ENCODE peak calls at places on chromosomes 16 and 17, in six cellular contexts. G, J, B, H, K and P are unnamed samples.

GRCh38 chr16:5916711-5917191 is 819.2 kb upstream of the EEF2KMT start:
- DNase-seq in G (no peak), H (no peak), J (no peak), B (no peak), K (no peak), P (no peak)

GRCh38 chr16:26863971-26864370 is 202.8 kb upstream of the C16orf82 start:
- DNase-seq in H (no peak), J (no peak), B (no peak), K (no peak), G (no peak), P (no peak)

GRCh38 chr16:53007095-53007494 is 45.6 kb downstream of the CHD9NB start:
- DNase-seq in H (no peak), K (no peak), G (no peak), J (no peak), B (no peak), P (no peak)

GRCh38 chr17:29726721-29727252 is 104.1 kb upstream of the CORO6 start:
- DNase-seq in J (no peak), B (no peak), G (no peak), H (peak), K (peak), P (no peak)

GRCh38 chr17:45867702-45868101 is 23.0 kb downstream of the SPPL2C start:
- DNase-seq in J (no peak), K (no peak), G (peak), B (no peak), H (no peak), P (no peak)

GRCh38 chr17:79612468-79613194 is 1.8 kb upstream of the RBFOX3 start:
- DNase-seq in K (peak), J (no peak), B (peak), H (no peak), G (no peak), P (peak)

GRCh38 chr17:76213491-76213890 is 26.8 kb downstream of the RNF157 start:
- DNase-seq in G (no peak), J (no peak), B (no peak), H (no peak), K (no peak), P (no peak)

GRCh38 chr16:65917466-65917865 is 449.0 kb upstream of the CDH5 start:
- DNase-seq in K (no peak), B (no peak), G (no peak), J (no peak), H (no peak), P (no peak)

GRCh38 chr16:26169451-26169850 is 477.7 kb downstream of the HS3ST4 start:
- DNase-seq in J (no peak), B (no peak), K (no peak), G (no peak), H (no peak), P (no peak)

GRCh38 chr17:35254107-35254802 is 11.4 kb downstream of the SLFN5 start:
- DNase-seq in G (no peak), B (no peak), H (no peak), K (peak), J (peak), P (no peak)

GRCh38 chr16:74778646-74779045 is 4.0 kb upstream of the FA2H start:
- DNase-seq in B (no peak), J (no peak), H (no peak), K (no peak), G (no peak), P (no peak)

GRCh38 chr17:30104575-30105339 is 11.9 kb upstream of the NSRP1 start:
- DNase-seq in J (peak), G (peak), B (peak), H (peak), K (peak), P (peak)

GRCh38 chr17:5418858-5419355 is 555 bp downstream of the NUP88 start:
- DNase-seq in H (peak), B (peak), G (no peak), J (no peak), K (peak), P (no peak)

GRCh38 chr17:35117984-35118383 is 1.7 kb downstream of the RAD51D start:
- DNase-seq in H (no peak), B (no peak), G (no peak), J (no peak), K (peak), P (no peak)

GRCh38 chr17:50149425-50150353 is 788 bp downstream of the PPP1R9B start:
- DNase-seq in G (no peak), J (peak), H (peak), B (no peak), K (peak), P (no peak)

GRCh38 chr17:16342979-16343378 is 10.3 kb downstream of the CENPV start:
- DNase-seq in J (no peak), H (no peak), G (no peak), K (no peak), B (no peak), P (no peak)

GRCh38 chr17:56597495-56597990 is 4.0 kb downstream of the NOG start:
- DNase-seq in G (no peak), J (no peak), B (no peak), H (peak), K (no peak), P (no peak)

GRCh38 chr16:55077231-55077630 is 146.6 kb downstream of the IRX5 start:
- DNase-seq in B (no peak), H (no peak), J (no peak), K (no peak), G (no peak), P (no peak)

GRCh38 chr16:11620243-11621003 is 33.7 kb upstream of the LITAF start:
- DNase-seq in J (no peak), G (no peak), H (no peak), K (no peak), B (no peak), P (no peak)

GRCh38 chr17:11950771-11951519 is 46.3 kb downstream of the ZNF18 start:
- DNase-seq in J (no peak), K (no peak), G (no peak), B (no peak), H (no peak), P (no peak)

GRCh38 chr17:177155-177554 is 4.3 kb downstream of the DOC2B start:
- DNase-seq in H (no peak), B (no peak), G (no peak), J (no peak), K (no peak), P (no peak)

GRCh38 chr16:24419709-24420108 is 119.7 kb upstream of the RBBP6 start:
- DNase-seq in K (no peak), G (no peak), H (no peak), B (no peak), J (no peak), P (no peak)

GRCh38 chr17:47119746-47120520 is 69.2 kb downstream of the CDC27 start:
- DNase-seq in G (no peak), J (no peak), B (no peak), K (no peak), H (no peak), P (no peak)

GRCh38 chr16:84535851-84536250 is 31.4 kb upstream of the MEAK7 start:
- DNase-seq in G (no peak), J (no peak), K (no peak), B (no peak), H (no peak), P (no peak)

GRCh38 chr16:56930516-56931252 is 1.3 kb upstream of the HERPUD1 start:
- DNase-seq in B (no peak), J (no peak), G (no peak), K (no peak), H (no peak), P (no peak)

GRCh38 chr16:27799866-27800265 is 249.9 kb downstream of the KATNIP start:
- DNase-seq in J (no peak), K (no peak), H (no peak), G (no peak), B (no peak), P (no peak)

GRCh38 chr16:3175157-3176153 is 12.5 kb upstream of the OR1F1 start:
- DNase-seq in B (no peak), H (no peak), K (peak), J (no peak), G (no peak), P (no peak)

GRCh38 chr16:86994651-86995171 is 322.5 kb downstream of the C16orf95 start:
- DNase-seq in K (peak), G (no peak), J (peak), H (no peak), B (no peak), P (no peak)

GRCh38 chr17:74744714-74745547 is 3.5 kb upstream of the NHERF1 start:
- DNase-seq in H (peak), G (peak), K (peak), J (peak), B (peak), P (peak)

GRCh38 chr17:7081341-7082062 is 1.5 kb upstream of the CLEC10A start:
- DNase-seq in G (no peak), K (no peak), H (peak), J (no peak), B (no peak), P (no peak)

GRCh38 chr16:83162791-83163190 is 536.0 kb downstream of the CDH13 start:
- DNase-seq in G (no peak), K (no peak), J (no peak), H (no peak), B (no peak), P (no peak)

GRCh38 chr17:67386965-67387551 is 10.0 kb downstream of the PITPNC1 start:
- DNase-seq in J (no peak), B (peak), G (no peak), H (peak), K (peak), P (peak)

GRCh38 chr16:12419151-12419550 is 384.5 kb downstream of the CPPED1 start:
- DNase-seq in J (no peak), H (no peak), B (no peak), K (no peak), G (no peak), P (no peak)

GRCh38 chr16:10577305-10578202 is 2.8 kb downstream of the EMP2 start:
- DNase-seq in B (no peak), H (no peak), J (peak), K (no peak), G (no peak), P (no peak)

GRCh38 chr16:31265329-31266245 is 5.8 kb downstream of the ITGAM start:
- DNase-seq in G (no peak), K (peak), J (no peak), B (peak), H (no peak), P (peak)

GRCh38 chr16:86221085-86221484 is 289.2 kb upstream of the FOXF1 start:
- DNase-seq in G (no peak), B (no peak), H (no peak), J (no peak), K (no peak), P (no peak)

GRCh38 chr16:51577621-51578303 is 426.7 kb upstream of the SALL1 start:
- DNase-seq in H (no peak), B (no peak), G (no peak), K (peak), J (no peak), P (peak)

GRCh38 chr17:59165933-59166342 is 10.4 kb downstream of the PRR11 start:
- DNase-seq in G (peak), J (no peak), H (no peak), K (peak), B (no peak), P (peak)